ENCODE peak calls at places on chromosome 13, in seven cellular contexts. L, N, Q, K, X, Z and J are unnamed samples.

GRCh38 chr13:46389457-46389856 is 2.4 kb upstream of the RUBCNL start:
- DNase-seq in L (no peak), N (no peak), Q (no peak), K (no peak), X (no peak), Z (no peak), J (no peak)

GRCh38 chr13:49914947-49915346 is 21.2 kb downstream of the SPRYD7 start:
- DNase-seq in L (no peak), N (no peak), Q (no peak), K (no peak), X (no peak), Z (no peak), J (no peak)

GRCh38 chr13:29362849-29363604 is 232.5 kb downstream of the SLC7A1 start:
- DNase-seq in L (peak; percentile 82), N (peak; percentile 36), Q (peak; percentile 65), K (no peak), X (no peak), Z (peak; percentile 45), J (peak; percentile 34)

GRCh38 chr13:62687727-62688126 is 1272.1 kb upstream of the PCDH20 start:
- DNase-seq in L (no peak), N (no peak), Q (no peak), K (no peak), X (no peak), Z (no peak), J (no peak)

GRCh38 chr13:50476579-50476978 is 366.9 kb downstream of the DLEU7 start:
- DNase-seq in L (no peak), N (no peak), Q (no peak), K (no peak), X (no peak), Z (no peak), J (no peak)

GRCh38 chr13:65856464-65856863 is 1373.7 kb downstream of the PCDH9 start:
- DNase-seq in L (peak; percentile 5), N (no peak), Q (no peak), K (no peak), X (no peak), Z (no peak), J (no peak)

GRCh38 chr13:36736119-36736726 is 62.4 kb downstream of the SERTM1 start:
- DNase-seq in L (peak; percentile 83), N (peak; percentile 31), Q (peak; percentile 38), K (no peak), X (no peak), Z (peak; percentile 50), J (peak; percentile 30)

GRCh38 chr13:46804391-46804815 is 7.4 kb upstream of the ESD start:
- DNase-seq in L (no peak), N (no peak), Q (peak; percentile 89), K (no peak), X (peak; percentile 95), Z (peak; percentile 57), J (no peak)

GRCh38 chr13:110965038-110965754 is 50.3 kb upstream of the ANKRD10 start:
- DNase-seq in L (peak; percentile 63), N (no peak), Q (peak; percentile 69), K (no peak), X (peak; percentile 86), Z (peak; percentile 90), J (no peak)

GRCh38 chr13:50731400-50731799 is 112.1 kb downstream of the DLEU7 start:
- DNase-seq in L (no peak), N (no peak), Q (peak; percentile 88), K (no peak), X (peak; percentile 18), Z (peak; percentile 15), J (no peak)

GRCh38 chr13:110268576-110269185 is 38.3 kb downstream of the COL4A1 start:
- DNase-seq in L (no peak), N (no peak), Q (no peak), K (no peak), X (no peak), Z (no peak), J (no peak)

DNA sequence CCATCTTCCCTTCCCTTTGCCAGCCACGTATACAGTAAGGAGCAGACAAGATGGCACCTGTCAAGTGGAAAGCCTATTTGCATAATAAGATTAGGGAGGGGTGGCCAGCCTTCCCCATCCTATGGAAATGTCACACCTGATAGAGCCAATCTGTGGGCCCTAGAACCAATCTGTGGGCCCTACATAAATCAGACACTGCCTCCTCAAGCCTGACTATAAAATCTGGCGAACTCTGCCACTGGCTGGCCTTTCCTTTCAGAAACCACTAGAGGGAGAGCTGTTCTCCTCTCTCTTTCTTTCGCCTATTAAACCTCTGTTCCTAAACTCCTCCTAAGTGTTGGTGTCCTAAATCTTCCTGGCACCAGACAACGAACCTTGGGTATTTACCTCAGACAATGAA is 231.5 kb upstream of the KLHL1 start:
- DNase-seq in L (peak; percentile 40), N (peak; percentile 20), Q (no peak), K (no peak), X (no peak), Z (peak; percentile 32), J (no peak)
- TF ChIP-seq CTCF in L (peak; percentile 47), N (peak; percentile 55), Q (no peak), K (no peak), X (peak; percentile 63), Z (no peak), J (peak; percentile 61)

GRCh38 chr13:27775943-27776342 is 16.3 kb upstream of the GSX1 start:
- DNase-seq in L (no peak), N (no peak), Q (no peak), K (no peak), X (no peak), Z (no peak), J (no peak)

GRCh38 chr13:27774169-27774568 is 18.1 kb upstream of the GSX1 start:
- DNase-seq in L (no peak), N (no peak), Q (no peak), K (no peak), X (no peak), Z (no peak), J (no peak)

GRCh38 chr13:27770809-27771208 is 21.5 kb upstream of the GSX1 start:
- DNase-seq in L (peak; percentile 43), N (peak; percentile 36), Q (peak; percentile 53), K (no peak), X (no peak), Z (peak; percentile 46), J (no peak)

GRCh38 chr13:27772651-27773425 is 19.4 kb upstream of the GSX1 start:
- DNase-seq in L (no peak), N (no peak), Q (no peak), K (no peak), X (no peak), Z (no peak), J (no peak)

DNA sequence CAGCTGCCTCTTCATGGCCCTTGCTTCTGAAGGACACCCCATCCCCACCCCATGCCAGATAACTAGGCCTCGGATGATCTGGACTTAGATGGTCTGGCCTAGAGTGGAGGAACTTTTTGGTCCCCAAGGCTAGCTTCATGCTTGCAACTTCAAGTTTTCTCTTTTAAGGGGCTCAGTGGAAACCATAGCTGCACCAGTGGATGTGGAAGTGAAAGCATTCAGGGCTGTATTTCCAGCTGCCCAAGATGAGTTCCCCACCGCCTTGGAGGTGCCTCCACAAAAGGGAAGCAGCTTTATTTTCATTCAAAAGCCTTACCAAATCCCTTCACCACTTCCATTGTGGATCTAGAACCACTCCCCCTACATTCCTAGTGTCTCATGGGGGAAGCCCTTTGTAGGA is 17.6 kb upstream of the GSX1 start:
- DNase-seq in L (no peak), N (no peak), Q (no peak), K (no peak), X (no peak), Z (no peak), J (no peak)
- TF ChIP-seq CTCF in L (no peak), N (no peak), Q (no peak), K (no peak), X (no peak), Z (no peak), J (no peak)

GRCh38 chr13:52615134-52615801 is 27.0 kb upstream of the HNRNPA1L2 start:
- DNase-seq in L (no peak), N (no peak), Q (no peak), K (no peak), X (no peak), Z (no peak), J (no peak)

GRCh38 chr13:52617070-52618060 is 24.9 kb upstream of the HNRNPA1L2 start:
- DNase-seq in L (peak; percentile 90), N (peak; percentile 78), Q (peak; percentile 91), K (peak; percentile 19), X (peak; percentile 53), Z (peak; percentile 82), J (peak; percentile 76)

GRCh38 chr13:52615817-52616216 is 26.4 kb upstream of the HNRNPA1L2 start:
- DNase-seq in L (no peak), N (no peak), Q (peak; percentile 2), K (no peak), X (no peak), Z (peak; percentile 23), J (no peak)
- TF ChIP-seq CTCF in L (no peak), N (no peak), Q (no peak), K (no peak), X (no peak), Z (no peak), J (no peak)

DNA sequence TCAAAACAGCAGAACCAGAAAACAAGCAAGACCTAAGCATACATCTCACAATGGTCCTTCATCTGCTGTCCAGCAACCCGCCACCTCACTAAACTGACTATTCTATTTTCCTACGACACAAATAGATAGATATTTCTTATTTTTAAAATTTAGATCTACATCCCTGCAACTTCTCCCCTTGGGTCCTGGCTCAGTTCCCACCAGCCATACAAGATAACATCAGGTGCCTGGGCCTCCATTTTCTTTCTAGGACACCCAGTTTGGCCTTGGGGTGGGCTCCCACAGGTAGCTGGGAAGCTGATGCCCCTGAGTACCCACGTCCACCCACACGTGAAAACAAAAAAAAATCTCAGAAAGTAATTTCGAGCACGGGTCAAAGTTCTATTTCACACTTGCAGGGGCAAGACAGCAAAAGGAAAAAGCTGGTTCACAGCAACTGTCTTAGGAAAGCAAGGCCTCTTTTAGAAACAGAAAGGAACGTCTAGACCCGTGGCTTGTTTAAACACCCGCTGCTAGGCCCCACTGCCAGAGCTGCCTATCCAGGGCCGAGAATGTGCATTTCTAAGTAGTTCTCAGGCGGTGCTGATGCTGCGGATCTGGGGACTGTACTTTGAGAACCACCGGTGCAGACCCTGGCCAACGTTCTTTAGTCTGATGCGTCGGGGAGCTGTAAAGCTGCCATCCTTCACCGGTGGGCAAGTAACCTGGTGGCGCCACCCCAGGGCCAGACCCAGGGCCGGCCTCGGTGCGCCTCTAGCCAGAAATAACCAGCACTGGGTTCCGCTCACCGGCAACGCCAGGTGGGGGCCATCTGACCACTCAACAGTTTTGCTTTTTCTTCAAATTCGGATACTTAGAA is 47.3 kb downstream of the TGDS start:
- DNase-seq in L (peak; percentile 78), N (peak; percentile 62), Q (peak; percentile 41), K (no peak), X (no peak), Z (peak; percentile 67), J (no peak)
- TF ChIP-seq CTCF in L (peak; percentile 38), N (no peak), Q (peak; percentile 24), K (no peak), X (peak; percentile 21), Z (peak; percentile 23), J (peak; percentile 37)

DNA sequence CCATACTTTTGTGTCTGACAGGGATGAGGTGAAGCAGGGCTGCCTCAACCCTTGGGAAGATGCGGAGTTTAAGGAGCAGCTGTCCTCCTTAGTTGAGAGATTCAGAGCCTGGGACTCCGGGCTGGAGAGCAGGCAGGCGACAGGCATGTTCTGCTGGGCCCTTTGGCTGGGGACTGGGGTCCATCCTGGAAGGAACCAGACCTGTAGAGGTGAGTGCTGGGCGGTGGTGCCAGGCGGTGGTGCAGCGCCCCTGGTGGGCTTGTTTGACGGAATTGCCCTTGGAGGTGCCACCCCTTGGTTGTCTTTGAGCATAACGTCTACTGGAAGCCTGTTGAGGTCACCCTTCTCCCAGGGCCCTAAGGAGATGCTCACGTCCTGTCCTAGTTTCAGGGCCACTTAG is 20.6 kb upstream of the SLC15A1 start:
- DNase-seq in L (no peak), N (no peak), Q (no peak), K (no peak), X (no peak), Z (no peak), J (no peak)
- TF ChIP-seq CTCF in L (no peak), N (no peak), Q (no peak), K (no peak), X (no peak), Z (no peak), J (peak; percentile 29)